ENCODE peak calls at places on chromosome 6, in eight cellular contexts. F, B, Y, R, U, J, L and E are unnamed samples.
A peak's percentile ranks its signal among the peaks of the same experiment; 100 is the strongest.

GRCh38 chr6:126824226-126824625 is 294.2 kb upstream of the RSPO3 start:
- DNase-seq in F (no peak), B (no peak), Y (no peak), R (peak; percentile 52), U (no peak), J (no peak), L (no peak), E (no peak)

GRCh38 chr6:37038297-37039198 is 33.1 kb downstream of the FGD2 start:
- DNase-seq in F (no peak), B (no peak), Y (peak; percentile 80), R (peak; percentile 82), U (no peak), J (peak; percentile 84), L (no peak), E (no peak)

GRCh38 chr6:21955196-21955595 is 341.6 kb downstream of the PRL start:
- DNase-seq in F (no peak), B (no peak), Y (no peak), R (no peak), U (no peak), J (no peak), L (no peak), E (no peak)

GRCh38 chr6:70520575-70520974 is 46.2 kb upstream of the SDHAF4 start:
- DNase-seq in F (peak; percentile 1), B (no peak), Y (no peak), R (peak; percentile 47), U (peak; percentile 46), J (no peak), L (no peak), E (no peak)

GRCh38 chr6:166167801-166168615 is at the start of gene TBXT:
- DNase-seq in F (peak; percentile 21), B (no peak), Y (no peak), R (no peak), U (no peak), J (no peak), L (no peak), E (no peak)

GRCh38 chr6:119226089-119226488 is 123.5 kb downstream of the MAN1A1 start:
- DNase-seq in F (no peak), B (peak; percentile 89), Y (no peak), R (no peak), U (no peak), J (no peak), L (no peak), E (no peak)

GRCh38 chr6:64010010-64010409 is 374.4 kb downstream of the PHF3 start:
- DNase-seq in F (no peak), B (no peak), Y (no peak), R (no peak), U (no peak), J (no peak), L (peak; percentile 83), E (no peak)

GRCh38 chr6:5004373-5005037 is 668 bp upstream of the RPP40 start:
- DNase-seq in F (peak; percentile 8), B (no peak), Y (peak; percentile 4), R (no peak), U (no peak), J (no peak), L (no peak), E (no peak)

GRCh38 chr6:157228421-157229218 is 94.7 kb downstream of the TMEM242 start:
- DNase-seq in F (no peak), B (peak; percentile 97), Y (no peak), R (no peak), U (no peak), J (no peak), L (no peak), E (no peak)

GRCh38 chr6:2116496-2116895 is 128.9 kb downstream of the GMDS start:
- DNase-seq in F (no peak), B (no peak), Y (no peak), R (peak; percentile 63), U (no peak), J (no peak), L (no peak), E (no peak)

GRCh38 chr6:69835414-69836179 is 30.8 kb upstream of the COL19A1 start:
- DNase-seq in F (peak; percentile 3), B (peak; percentile 42), Y (peak; percentile 62), R (peak; percentile 94), U (peak; percentile 83), J (peak; percentile 51), L (no peak), E (no peak)

GRCh38 chr6:147201885-147202515 is 2.2 kb upstream of the STXBP5 start:
- DNase-seq in F (peak; percentile 36), B (peak; percentile 59), Y (no peak), R (peak; percentile 73), U (peak; percentile 93), J (peak; percentile 23), L (no peak), E (no peak)

GRCh38 chr6:156131221-156131903 is 645.8 kb upstream of the ARID1B start:
- DNase-seq in F (no peak), B (no peak), Y (no peak), R (no peak), U (no peak), J (peak; percentile 28), L (no peak), E (no peak)

GRCh38 chr6:89952696-89953095 is 58.4 kb downstream of the GJA10 start:
- DNase-seq in F (no peak), B (no peak), Y (peak; percentile 70), R (peak; percentile 76), U (peak; percentile 81), J (no peak), L (no peak), E (no peak)